ENCODE peak calls at places on chromosomes 5 and 9, in five cellular contexts. W, N, H, D and P are unnamed samples.

GRCh38 chr5:72647806-72648205 is 140.6 kb upstream of the ZNF366 start:
- DNase-seq in W (no peak), N (no peak), H (no peak), D (no peak), P (no peak)

GRCh38 chr9:84271004-84271886 is 69.3 kb downstream of the SLC28A3 start:
- DNase-seq in W (no peak), N (no peak), H (peak; percentile 67), D (peak; percentile 67), P (peak; percentile 17)

GRCh38 chr5:176738851-176739250 is 71.5 kb upstream of the UNC5A start:
- DNase-seq in W (no peak), N (no peak), H (no peak), D (no peak), P (no peak)

GRCh38 chr9:93012998-93013855 is 45.3 kb upstream of the SUSD3 start:
- DNase-seq in W (no peak), N (no peak), H (no peak), D (no peak), P (no peak)

GRCh38 chr9:128634111-128634510 is 22.5 kb downstream of the DYNC2I2 start:
- DNase-seq in W (no peak), N (no peak), H (no peak), D (no peak), P (no peak)

GRCh38 chr5:14760548-14761002 is 96.1 kb downstream of the OTULIN start:
- DNase-seq in W (no peak), N (no peak), H (no peak), D (peak; percentile 75), P (no peak)

GRCh38 chr5:63686938-63687337 is 275.3 kb downstream of the HTR1A start:
- DNase-seq in W (no peak), N (no peak), H (no peak), D (no peak), P (no peak)

GRCh38 chr9:33923998-33924701 is 107.2 kb downstream of the UBE2R2 start:
- DNase-seq in W (no peak), N (no peak), H (no peak), D (no peak), P (no peak)

GRCh38 chr5:6632324-6632930 is 417 bp downstream of the NSUN2 start:
- DNase-seq in W (peak; percentile 19), N (no peak), H (no peak), D (no peak), P (no peak)

GRCh38 chr9:33988219-33988890 is 60.3 kb downstream of the UBAP2 start:
- DNase-seq in W (no peak), N (no peak), H (no peak), D (no peak), P (no peak)

GRCh38 chr9:125649315-125649714 is 57.7 kb downstream of the MAPKAP1 start:
- DNase-seq in W (peak; percentile 44), N (no peak), H (no peak), D (no peak), P (no peak)

GRCh38 chr5:139374909-139375308 is 8.2 kb downstream of the SLC23A1 start:
- DNase-seq in W (no peak), N (no peak), H (no peak), D (no peak), P (no peak)

GRCh38 chr5:31854625-31855526 is 215.9 kb downstream of the PDZD2 start:
- DNase-seq in W (no peak), N (peak; percentile 30), H (peak; percentile 69), D (peak; percentile 59), P (no peak)

GRCh38 chr5:81849769-81850367 is 99.0 kb upstream of the SSBP2 start:
- DNase-seq in W (no peak), N (no peak), H (no peak), D (no peak), P (no peak)

GRCh38 chr9:106885451-106885850 is 22.5 kb downstream of the ZNF462 start:
- DNase-seq in W (no peak), N (no peak), H (no peak), D (no peak), P (no peak)

GRCh38 chr5:171418982-171419662 is at the start of gene FGF18:
- DNase-seq in W (no peak), N (peak; percentile 40), H (peak; percentile 68), D (peak; percentile 75), P (no peak)

GRCh38 chr5:91443761-91444467 is 60.8 kb upstream of the ARRDC3 start:
- DNase-seq in W (no peak), N (no peak), H (no peak), D (no peak), P (no peak)

GRCh38 chr5:102856374-102856748 is 101.3 kb downstream of the PAM start:
- DNase-seq in W (no peak), N (no peak), H (no peak), D (no peak), P (no peak)

GRCh38 chr9:36135791-36136276 is 699 bp upstream of the GLIPR2 start:
- DNase-seq in W (no peak), N (no peak), H (no peak), D (peak; percentile 65), P (no peak)

GRCh38 chr5:68928617-68929302 is 165.1 kb upstream of the SLC30A5 start:
- DNase-seq in W (no peak), N (no peak), H (no peak), D (no peak), P (no peak)

GRCh38 chr9:113756476-113757198 is 119.5 kb upstream of the ZNF618 start:
- DNase-seq in W (no peak), N (no peak), H (no peak), D (no peak), P (no peak)